ENCODE peak calls at places on chromosomes 16 and 17, in five cellular contexts. S is small intestine; K is stomach; T is tibial nerve; N is CD8-positive, alpha-beta T cell. R is an unnamed sample. For H3K9me3, the result is how much of the 10 kb centered on the place peaks cover.

GRCh38 chr16:3067929-3068288 is 2.5 kb downstream of the IL32 start:
- DNase-seq in T (no peak), N (peak), S (no peak), K (no peak), R (no peak)

GRCh38 chr17:75289832-75290337 is 652 bp upstream of the SLC25A19 start:
- DNase-seq in N (peak), K (peak), T (peak), S (peak), R (peak)

GRCh38 chr17:82226809-82227628 is 1.8 kb upstream of the SLC16A3 start:
- DNase-seq in K (no peak), T (no peak), N (no peak), S (no peak), R (peak)

GRCh38 chr17:80899402-80900268 is 92.0 kb upstream of the CHMP6 start:
- DNase-seq in K (peak), N (peak), T (no peak), S (peak), R (no peak)

GRCh38 chr16:72271841-72272240 is 99.9 kb upstream of the PMFBP1 start:
- DNase-seq in N (no peak), K (no peak), T (no peak), S (no peak), R (no peak)

GRCh38 chr17:78257810-78258322 is 26.4 kb downstream of the TMEM235 start:
- DNase-seq in T (no peak), K (peak), N (peak), S (no peak), R (no peak)

GRCh38 chr17:78266231-78266631 is 34.8 kb downstream of the TMEM235 start:
- DNase-seq in N (no peak), T (no peak), K (peak), S (peak), R (no peak)

GRCh38 chr16:15988268-15989013 is 39.0 kb downstream of the ABCC1 start:
- DNase-seq in S (no peak), N (no peak), T (no peak), K (no peak), R (no peak)

GRCh38 chr17:55117063-55117611 is 147.6 kb upstream of the HLF start:
- DNase-seq in K (no peak), N (no peak), T (no peak), S (peak), R (no peak)

GRCh38 chr17:44828919-44829557 is 1.0 kb downstream of the GJC1 start:
- DNase-seq in N (no peak), K (no peak), T (no peak), S (no peak), R (peak)

GRCh38 chr16:86462334-86463084 is 47.8 kb upstream of the FOXF1 start:
- DNase-seq in N (no peak), S (no peak), T (no peak), K (no peak), R (no peak)

GRCh38 chr17:50100921-50101345 is 5.8 kb downstream of the PDK2 start:
- DNase-seq in T (no peak), K (no peak), S (no peak), N (no peak), R (no peak)

GRCh38 chr17:79809530-79810137 is 12.8 kb upstream of the CBX8 start:
- DNase-seq in T (no peak), S (peak), N (no peak), K (peak), R (no peak)

GRCh38 chr16:57668630-57669475 is 747 bp downstream of the ADGRG3 start:
- DNase-seq in N (no peak), S (no peak), K (no peak), T (no peak), R (no peak)

GRCh38 chr17:82059272-82060000 is 6.2 kb downstream of the DUS1L start:
- DNase-seq in T (no peak), N (peak), K (no peak), S (no peak), R (no peak)

GRCh38 chr16:59296002-59296401 is 561.9 kb upstream of the GOT2 start:
- DNase-seq in T (no peak), S (no peak), N (no peak), K (no peak), R (no peak)

GRCh38 chr16:25110392-25110947 is 1.1 kb upstream of the LCMT1 start:
- DNase-seq in K (no peak), T (no peak), N (no peak), S (peak), R (no peak)

GRCh38 chr17:15250459-15250858 is 14.7 kb downstream of the PMP22 start:
- DNase-seq in T (no peak), K (no peak), S (no peak), N (no peak), R (no peak)

GRCh38 chr17:16428098-16428882 is 12.9 kb downstream of the TRPV2 start:
- DNase-seq in S (peak), K (peak), N (peak), T (no peak), R (no peak)

GRCh38 chr16:82888616-82889015 is 261.8 kb downstream of the CDH13 start:
- DNase-seq in T (no peak), N (no peak), S (peak), K (no peak), R (no peak)

GRCh38 chr17:72192409-72193192 is 71.8 kb downstream of the SOX9 start:
- DNase-seq in S (no peak), N (no peak), T (no peak), K (no peak), R (peak)

GRCh38 chr16:46857261-46857962 is 26.4 kb upstream of the C16orf87 start:
- DNase-seq in T (no peak), S (peak), N (no peak), K (no peak), R (peak)

GRCh38 chr16:55508941-55509920 is at the start of gene LPCAT2:
- DNase-seq in N (no peak), S (peak), T (peak), K (peak), R (peak)

GRCh38 chr17:21029032-21029431 is 13.8 kb downstream of the USP22 start:
- DNase-seq in K (no peak), N (no peak), S (no peak), T (no peak), R (no peak)

GRCh38 chr16:84308120-84308519 is 13.4 kb downstream of the WFDC1 start:
- DNase-seq in T (no peak), S (peak), N (no peak), K (peak), R (peak)

GRCh38 chr17:27085517-27085916 is 208.4 kb upstream of the WSB1 start:
- DNase-seq in N (no peak), K (no peak), S (no peak), T (no peak), R (no peak)

GRCh38 chr17:27087935-27088766 is 205.8 kb upstream of the WSB1 start:
- DNase-seq in S (no peak), T (no peak), K (no peak), N (no peak), R (no peak)

GRCh38 chr17:27083408-27084185 is 210.3 kb upstream of the WSB1 start:
- DNase-seq in N (no peak), K (no peak), T (no peak), S (no peak), R (no peak)

GRCh38 chr17:27088767-27089078 is 205.2 kb upstream of the WSB1 start:
- DNase-seq in T (no peak), S (no peak), N (no peak), K (no peak), R (no peak)

GRCh38 chr17:27086526-27086925 is 207.4 kb upstream of the WSB1 start:
- DNase-seq in S (no peak), N (no peak), K (no peak), T (no peak), R (no peak)
- H3K9me3 ChIP-seq in S (under half), N (under half), K (under half), T (under half), R (under half)

DNA sequence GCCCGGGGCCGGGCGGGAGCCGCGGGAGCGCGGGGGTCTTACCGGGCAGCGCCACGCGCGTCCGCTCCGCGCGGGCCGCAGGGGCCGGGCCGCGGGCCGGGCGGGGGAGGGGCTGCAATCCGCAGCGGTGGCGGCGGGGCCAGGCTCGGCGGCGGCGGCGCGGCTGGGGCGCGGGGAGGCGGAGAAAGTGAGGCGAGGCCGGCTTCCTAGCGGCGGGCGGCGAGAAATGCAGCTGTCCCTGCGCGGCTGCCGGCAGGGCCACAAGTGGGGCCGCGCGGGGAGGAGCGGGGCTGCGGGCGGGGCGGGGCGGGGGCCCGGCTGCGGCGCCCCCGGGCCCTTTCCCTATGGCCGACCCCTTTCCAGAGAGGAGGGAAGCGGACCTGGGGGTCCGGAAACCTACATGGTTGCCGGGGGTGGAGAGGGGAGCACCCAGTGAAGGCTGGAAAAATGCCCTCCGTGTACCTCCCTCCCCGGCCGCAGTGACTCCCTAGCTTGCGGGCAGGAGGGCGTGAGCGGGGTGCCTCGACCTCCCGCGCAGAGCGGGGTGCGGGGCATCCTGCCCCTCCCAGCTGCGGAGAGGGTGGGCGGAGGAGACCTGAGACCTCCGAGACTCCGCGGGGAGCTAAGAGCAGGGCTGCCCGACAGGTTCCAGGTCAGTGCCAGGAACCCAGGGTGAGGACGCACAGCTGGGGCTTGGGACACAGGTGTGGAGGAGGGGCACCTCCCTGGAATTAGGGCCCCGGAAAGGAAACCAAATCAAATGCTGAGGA is at the start of gene CUEDC1:
- DNase-seq in S (peak), K (peak), N (peak), T (peak), R (peak)
- H3K4me3 ChIP-seq in S (peak), K (peak), N (peak), T (peak), R (peak)

GRCh38 chr17:39660397-39661043 is 4.6 kb upstream of the TCAP start:
- DNase-seq in K (no peak), T (no peak), S (no peak), N (no peak), R (no peak)

GRCh38 chr17:39658760-39659159 is 6.4 kb upstream of the TCAP start:
- DNase-seq in S (no peak), N (no peak), T (no peak), K (no peak), R (no peak)

GRCh38 chr17:39661044-39661406 is 4.1 kb upstream of the TCAP start:
- DNase-seq in T (no peak), N (no peak), K (no peak), S (no peak), R (no peak)

GRCh38 chr17:39659286-39660010 is 5.7 kb upstream of the TCAP start:
- DNase-seq in T (no peak), N (no peak), K (no peak), S (no peak), R (no peak)

GRCh38 chr17:39660011-39660360 is 5.2 kb upstream of the TCAP start:
- DNase-seq in T (no peak), S (no peak), K (no peak), N (no peak), R (no peak)
- H3K9me3 ChIP-seq in T (under half), S (under half), K (under half), N (under half), R (under half)

GRCh38 chr16:68800257-68800875 is 43.0 kb upstream of the TANGO6 start:
- DNase-seq in K (peak), T (peak), N (no peak), S (peak), R (no peak)
- H3K4me3 ChIP-seq in K (no peak), T (no peak), N (no peak), S (no peak), R (no peak)

GRCh38 chr16:77995843-77996455 is 26.4 kb upstream of the CLEC3A start:
- DNase-seq in S (no peak), N (no peak), K (no peak), T (no peak), R (no peak)
- H3K9me3 ChIP-seq in S (under half), N (under half), K (under half), T (under half), R (under half)

DNA sequence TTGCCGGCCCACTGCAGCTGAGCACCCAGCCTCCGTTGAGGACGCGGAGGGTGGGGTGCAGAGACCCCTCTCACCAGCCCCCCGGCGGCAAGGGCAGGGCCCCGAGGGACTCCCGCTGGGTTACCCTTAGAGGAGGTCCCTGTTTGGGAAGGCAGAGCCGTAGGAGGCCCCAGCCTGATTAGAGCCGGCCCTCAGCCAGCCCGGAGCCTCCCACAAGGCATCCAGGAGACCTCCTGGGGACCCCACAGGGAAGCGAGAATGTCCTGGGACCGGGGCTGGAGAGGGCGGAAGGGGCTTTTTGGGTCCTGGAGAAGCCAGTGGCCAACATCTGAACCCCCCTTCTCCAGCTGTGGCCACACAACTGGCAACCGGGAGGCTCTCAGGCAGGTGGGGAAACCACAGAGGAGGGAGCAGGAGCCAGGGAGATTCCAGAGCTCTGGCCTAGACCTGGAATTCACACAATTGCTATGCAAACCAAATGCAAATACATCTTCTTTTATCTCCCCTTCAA is 21.7 kb upstream of the SP6 start:
- DNase-seq in S (no peak), N (no peak), T (no peak), K (no peak), R (no peak)
- H3K4me3 ChIP-seq in S (no peak), N (no peak), T (no peak), K (no peak), R (no peak)

GRCh38 chr17:34011599-34011998 is 243.5 kb upstream of the CCL2 start:
- DNase-seq in T (no peak), K (no peak), S (no peak), N (no peak), R (no peak)
- H3K9me3 ChIP-seq in T (under half), K (under half), S (under half), N (under half), R (under half)

GRCh38 chr17:67385122-67385988 is 8.3 kb downstream of the PITPNC1 start:
- DNase-seq in T (no peak), S (no peak), N (no peak), K (no peak), R (no peak)
- H3K4me3 ChIP-seq in T (no peak), S (no peak), N (no peak), K (no peak), R (no peak)

GRCh38 chr16:35146723-35147458 is 1687.5 kb downstream of the TP53TG3F start:
- DNase-seq in K (no peak), N (no peak), T (no peak), S (no peak), R (peak)
- H3K9me3 ChIP-seq in K (half or more), N (under half), T (half or more), S (under half), R (under half)

GRCh38 chr16:53323924-53324323 is 110.3 kb upstream of the RBL2 start:
- DNase-seq in N (no peak), T (no peak), S (no peak), K (no peak), R (no peak)

GRCh38 chr16:53320992-53321391 is 113.3 kb upstream of the RBL2 start:
- DNase-seq in S (no peak), N (no peak), K (no peak), T (no peak), R (no peak)
- H3K4me3 ChIP-seq in S (no peak), N (no peak), K (no peak), T (no peak), R (no peak)

R was measured in aorta.